ENCODE peak calls at places on chromosomes 2 and 18, in nine cellular contexts. S is heart right ventricle, N is keratinocyte, L is H1, Z is cardiac muscle cell, D is adipocyte, U is MM.1S, V is HL-60, A is upper lobe of right lung. K is an unnamed sample.

GRCh38 chr18:22052405-22053105 is 116.8 kb upstream of the GATA6 start:
- DNase-seq in D (no peak), S (no peak), Z (no peak), A (no peak), V (no peak), L (no peak), N (no peak), U (no peak), K (peak; percentile 5)

GRCh38 chr2:101474752-101475384 is at the start of gene RFX8:
- DNase-seq in D (peak; percentile 94), N (no peak), A (no peak), S (peak; percentile 9), U (no peak), V (peak; percentile 72), L (no peak), Z (no peak), K (peak; percentile 84)

GRCh38 chr2:29011650-29012060 is 30.6 kb downstream of the TOGARAM2 start:
- DNase-seq in V (no peak), N (no peak), A (peak; percentile 83), S (peak; percentile 79), L (no peak), D (no peak), Z (peak; percentile 69), U (no peak), K (peak; percentile 77)

GRCh38 chr2:96427917-96428316 is 77.2 kb downstream of the NEURL3 start:
- DNase-seq in S (no peak), N (peak; percentile 91), U (no peak), V (no peak), Z (no peak), L (no peak), A (no peak), D (peak; percentile 31), K (peak; percentile 69)

GRCh38 chr2:44367591-44367990 is 5.8 kb downstream of the CAMKMT start:
- DNase-seq in D (no peak), Z (no peak), V (no peak), A (no peak), N (no peak), U (no peak), S (no peak), L (no peak), K (no peak)

GRCh38 chr2:15385184-15385583 is 175.9 kb downstream of the NBAS start:
- DNase-seq in V (no peak), N (no peak), Z (no peak), S (no peak), D (no peak), L (no peak), A (no peak), U (no peak), K (no peak)

GRCh38 chr2:46521215-46521683 is 41.9 kb downstream of the TMEM247 start:
- DNase-seq in N (no peak), V (no peak), Z (no peak), A (no peak), S (peak; percentile 71), U (no peak), D (peak; percentile 85), L (no peak), K (peak; percentile 69)

GRCh38 chr18:13530215-13530878 is 196.0 kb downstream of the FAM210A start:
- DNase-seq in L (no peak), S (no peak), V (no peak), N (no peak), U (no peak), A (no peak), Z (no peak), D (no peak), K (no peak)

GRCh38 chr2:202317080-202317859 is 51.7 kb downstream of the NOP58 start:
- DNase-seq in S (peak; percentile 87), Z (no peak), N (no peak), U (no peak), A (no peak), L (no peak), D (peak; percentile 84), V (no peak), K (peak; percentile 69)

GRCh38 chr2:188294547-188294946 is 2.9 kb downstream of the GULP1 start:
- DNase-seq in Z (no peak), D (peak; percentile 51), S (no peak), A (no peak), U (no peak), N (no peak), L (no peak), V (no peak), K (peak; percentile 21)
- H3K4me3 ChIP-seq in Z (peak overlapping the region; percentile 78), D (peak overlapping the region; percentile 94), S (peak overlapping the region; percentile 72), A (peak overlapping the region; percentile 72), U (no peak overlapping the region), N (no peak overlapping the region), L (peak overlapping the region; percentile 97), V (no peak overlapping the region), K (no peak overlapping the region)

GRCh38 chr2:108594982-108595464 is 60.8 kb downstream of the LIMS1 start:
- DNase-seq in L (no peak), A (no peak), D (no peak), V (no peak), Z (peak; percentile 55), S (no peak), U (peak; percentile 85), N (no peak), K (peak; percentile 90)
- H3K4me3 ChIP-seq in L (no peak overlapping the region), A (no peak overlapping the region), D (peak overlapping the region; percentile 36), V (no peak overlapping the region), Z (no peak overlapping the region), S (no peak overlapping the region), U (peak overlapping the region; percentile 23), N (peak overlapping the region; percentile 41), K (no peak overlapping the region)

GRCh38 chr18:48136051-48136543 is 205.6 kb upstream of the SMAD2 start:
- DNase-seq in N (no peak), V (no peak), S (no peak), D (no peak), A (no peak), Z (peak; percentile 35), L (no peak), U (no peak), K (no peak)

GRCh38 chr18:48138211-48138610 is 207.8 kb upstream of the SMAD2 start:
- DNase-seq in N (no peak), A (no peak), L (no peak), U (no peak), S (no peak), D (no peak), V (no peak), Z (no peak), K (no peak)

GRCh38 chr18:48136544-48137353 is 206.3 kb upstream of the SMAD2 start:
- DNase-seq in L (no peak), S (no peak), A (no peak), D (peak; percentile 15), V (no peak), U (no peak), Z (peak; percentile 28), N (no peak), K (peak; percentile 4)

GRCh38 chr18:48138660-48139426 is 208.4 kb upstream of the SMAD2 start:
- DNase-seq in U (no peak), L (no peak), D (no peak), V (no peak), N (no peak), S (no peak), A (no peak), Z (no peak), K (no peak)

DNA sequence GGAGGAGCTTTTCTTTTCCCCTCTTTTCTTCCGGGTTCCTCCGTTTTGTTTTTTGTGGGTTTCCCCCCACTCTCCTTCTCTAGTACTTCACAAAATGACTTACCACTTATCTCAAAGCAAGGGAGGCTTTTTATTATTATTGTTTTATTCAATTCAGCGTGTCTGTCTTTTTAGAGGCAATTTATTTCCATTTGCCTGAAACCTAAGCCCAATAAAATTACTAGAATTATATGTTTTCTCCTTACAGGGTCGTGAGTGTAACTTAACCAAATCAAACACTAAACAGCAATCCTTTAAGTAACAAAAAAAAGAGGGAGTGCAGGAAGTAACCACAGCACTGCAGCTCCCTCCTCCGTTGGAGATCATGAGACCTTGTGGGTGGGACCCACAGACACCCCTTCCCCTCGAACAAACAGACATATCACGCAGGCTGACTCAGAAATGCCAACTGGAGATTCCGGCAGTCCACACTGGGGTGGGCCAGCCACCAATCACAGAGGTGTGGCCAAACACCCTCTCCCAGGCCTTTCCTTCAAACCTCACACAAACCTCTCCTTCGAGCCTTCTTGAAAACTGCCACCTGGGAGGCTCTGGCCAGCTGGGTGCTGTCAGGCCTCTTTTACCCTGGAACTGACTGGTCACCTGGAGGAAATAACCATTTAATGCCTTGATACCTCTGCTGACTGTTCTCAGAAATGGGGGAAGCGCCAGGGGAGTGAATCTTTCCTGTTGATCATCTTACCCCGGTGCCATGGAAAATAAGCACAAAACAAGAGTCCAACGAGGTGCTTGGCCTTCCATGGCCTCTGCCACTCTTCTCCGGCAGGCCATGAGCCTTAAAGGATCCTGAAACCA is 207.1 kb upstream of the SMAD2 start:
- DNase-seq in V (no peak), D (no peak), L (no peak), A (no peak), N (no peak), S (no peak), U (no peak), Z (no peak), K (no peak)
- H3K4me3 ChIP-seq in V (no peak overlapping the region), D (peak overlapping the region; percentile 77), L (peak overlapping the region; percentile 72), A (peak overlapping the region; percentile 62), N (peak overlapping the region; percentile 54), S (peak overlapping the region; percentile 71), U (no peak overlapping the region), Z (peak overlapping the region; percentile 43), K (no peak overlapping the region)

GRCh38 chr2:213129311-213129710 is 22.1 kb downstream of the IKZF2 start:
- DNase-seq in Z (no peak), D (no peak), L (no peak), N (no peak), U (no peak), S (no peak), V (no peak), A (no peak), K (no peak)
- H3K4me3 ChIP-seq in Z (no peak overlapping the region), D (no peak overlapping the region), L (no peak overlapping the region), N (no peak overlapping the region), U (no peak overlapping the region), S (no peak overlapping the region), V (no peak overlapping the region), A (no peak overlapping the region), K (no peak overlapping the region)

DNA sequence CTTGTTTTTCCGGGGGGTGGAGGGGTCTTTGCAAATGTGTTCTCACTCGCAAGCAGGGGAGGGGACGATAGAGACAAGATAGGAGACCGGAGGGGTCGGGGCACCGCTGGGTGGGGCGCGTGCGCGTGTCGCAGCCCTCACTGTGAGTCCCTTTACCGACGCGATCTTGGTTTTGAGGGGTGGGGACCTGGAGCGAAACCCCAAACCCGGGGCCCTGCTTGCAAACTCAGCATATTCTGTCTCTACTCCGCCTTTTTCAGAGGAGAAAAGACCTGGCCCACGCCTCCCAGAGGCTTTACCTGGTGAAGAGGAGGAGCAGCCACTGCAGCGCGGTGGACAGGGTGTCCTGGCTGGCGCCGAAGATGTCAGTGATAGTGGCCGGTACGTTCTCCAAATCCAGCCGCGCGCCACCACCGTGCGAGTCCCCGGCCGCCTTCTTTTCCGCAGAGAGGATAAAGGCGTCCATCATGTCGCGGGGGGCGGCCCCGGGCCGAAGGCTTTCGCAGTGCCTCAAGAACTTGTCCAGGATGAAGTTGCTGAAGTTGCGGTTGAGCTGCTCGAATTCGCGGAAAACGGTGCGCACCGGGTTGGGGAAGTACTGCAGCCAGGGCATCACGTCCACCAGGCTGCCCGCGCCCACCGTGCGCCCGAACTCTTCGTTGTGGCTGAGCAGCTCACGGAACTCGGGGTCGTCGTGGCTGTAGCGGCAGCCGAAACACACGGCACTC is 1.7 kb downstream of the CYP1B1 start:
- DNase-seq in D (no peak), V (no peak), S (no peak), N (no peak), A (peak; percentile 69), L (no peak), Z (no peak), U (no peak), K (peak; percentile 57)
- H3K4me3 ChIP-seq in D (peak overlapping the region; percentile 83), V (peak overlapping the region; percentile 53), S (peak overlapping the region; percentile 60), N (peak overlapping the region; percentile 42), A (peak overlapping the region; percentile 64), L (peak overlapping the region; percentile 38), Z (peak overlapping the region; percentile 7), U (no peak overlapping the region), K (peak overlapping the region; percentile 83)

K was measured in choroid plexus epithelial cell.